ENCODE peak calls at places on chromosomes 13 and 19, in nine cellular contexts. N is activated CD8-positive, alpha-beta memory T cell treated with anti-CD3 and anti-CD28 coated beads, Interleukin-2, amount 10 ng/mL, durations not matched to agents 7 days and 5 days; X is left lung; D is activated CD4-positive, alpha-beta T cell treated with anti-CD3 and anti-CD28 coated beads for 36 hours; W is aorta; O is natural killer cell; Y is CD8-positive, alpha-beta T cell; K is upper lobe of right lung; Z is activated T-cell treated with anti-CD3 and anti-CD28 coated beads, Interleukin-2, amount 50 U/mL, for 4 hours. G is an unnamed sample.
A peak's percentile ranks its signal among the peaks of the same experiment; 100 is the strongest.

GRCh38 chr13:73859841-73860240 is 274.4 kb downstream of the KLF12 start:
- ATAC-seq in X (no peak), K (no peak), O (no peak), Z (no peak), N (no peak), W (no peak), D (no peak), Y (peak; percentile 29), G (no peak)

GRCh38 chr13:20170931-20171330 is 10.1 kb upstream of the GJA3 start:
- ATAC-seq in O (no peak), N (no peak), D (no peak), X (no peak), Z (no peak), Y (no peak), K (no peak), W (no peak), G (no peak)

GRCh38 chr13:111006508-111007031 is 91.7 kb upstream of the ANKRD10 start:
- ATAC-seq in X (peak; percentile 98), D (no peak), O (no peak), W (peak; percentile 97), Y (no peak), Z (no peak), K (peak; percentile 91), N (no peak), G (peak; percentile 95)

GRCh38 chr13:39462456-39462855 is 140.5 kb downstream of the LHFPL6 start:
- ATAC-seq in D (no peak), K (peak; percentile 96), O (no peak), N (no peak), Z (no peak), X (peak; percentile 93), Y (no peak), W (no peak), G (no peak)

GRCh38 chr19:54660967-54661366 is 1.8 kb upstream of the LILRB4 start:
- ATAC-seq in O (no peak), W (no peak), D (no peak), Z (no peak), N (no peak), K (peak; percentile 38), Y (no peak), X (no peak), G (no peak)

GRCh38 chr13:77507931-77508776 is 27.4 kb upstream of the SCEL start:
- ATAC-seq in K (no peak), N (no peak), Z (no peak), D (no peak), W (no peak), O (no peak), X (peak; percentile 74), Y (no peak), G (no peak)

GRCh38 chr13:31038834-31039552 is 106.5 kb downstream of the TEX26 start:
- ATAC-seq in N (peak; percentile 49), W (no peak), O (peak; percentile 58), X (no peak), Z (peak; percentile 76), Y (no peak), K (no peak), D (peak; percentile 72), G (no peak)

GRCh38 chr13:48828962-48829405 is 146.7 kb upstream of the FNDC3A start:
- ATAC-seq in D (peak; percentile 72), K (no peak), Y (peak; percentile 52), Z (peak; percentile 79), N (peak; percentile 47), W (no peak), O (peak; percentile 22), X (peak; percentile 63), G (no peak)

GRCh38 chr13:66111628-66112027 is 1118.5 kb downstream of the PCDH9 start:
- ATAC-seq in O (no peak), W (no peak), N (no peak), X (no peak), K (no peak), D (no peak), Z (no peak), Y (no peak), G (no peak)

GRCh38 chr19:49064768-49065611 is at the start of gene NTF4:
- ATAC-seq in K (peak; percentile 79), Z (peak; percentile 42), Y (peak; percentile 38), X (peak; percentile 92), W (no peak), O (peak; percentile 26), D (peak; percentile 36), N (no peak), G (no peak)

GRCh38 chr19:55270172-55270942 is 9.6 kb downstream of the HSPBP1 start:
- ATAC-seq in W (no peak), K (peak; percentile 20), D (no peak), Z (no peak), X (no peak), N (peak; percentile 43), Y (no peak), O (peak; percentile 36), G (no peak)

GRCh38 chr13:33514362-33514761 is 228.8 kb upstream of the STARD13 start:
- ATAC-seq in W (no peak), X (no peak), D (peak; percentile 36), N (no peak), K (no peak), Y (no peak), O (no peak), Z (no peak), G (no peak)

GRCh38 chr19:16463341-16463990 is 8.3 kb downstream of the EPS15L1 start:
- ATAC-seq in D (no peak), N (no peak), K (no peak), Y (no peak), Z (no peak), X (no peak), O (no peak), W (no peak), G (no peak)

GRCh38 chr13:23081246-23081645 is 99.5 kb upstream of the SGCG start:
- ATAC-seq in X (no peak), W (no peak), D (no peak), K (no peak), Z (no peak), O (no peak), Y (no peak), N (no peak), G (no peak)

GRCh38 chr19:38316477-38317067 is 825 bp upstream of the YIF1B start:
- ATAC-seq in Z (no peak), O (peak; percentile 9), K (no peak), Y (peak; percentile 12), N (peak; percentile 1), W (no peak), X (no peak), D (peak; percentile 3), G (no peak)

GRCh38 chr13:109816979-109817275 is 30.5 kb upstream of the IRS2 start:
- ATAC-seq in K (no peak), N (no peak), X (no peak), D (no peak), Y (no peak), W (no peak), Z (no peak), O (no peak), G (no peak)

GRCh38 chr13:20704459-20705069 is 1.1 kb downstream of the IL17D start:
- ATAC-seq in N (peak; percentile 2), D (peak; percentile 3), Z (no peak), Y (no peak), O (no peak), K (no peak), W (peak; percentile 1), X (no peak), G (no peak)

GRCh38 chr13:24742294-24742693 is 21.7 kb upstream of the RNF17 start:
- ATAC-seq in K (no peak), N (no peak), X (no peak), O (no peak), D (no peak), Z (no peak), W (no peak), Y (no peak), G (no peak)

GRCh38 chr13:38735655-38736440 is 49.0 kb downstream of the FREM2 start:
- ATAC-seq in X (no peak), D (no peak), Z (no peak), Y (no peak), O (no peak), N (no peak), K (no peak), W (no peak), G (no peak)

GRCh38 chr13:40205771-40206240 is 460.6 kb downstream of the FOXO1 start:
- ATAC-seq in W (no peak), O (no peak), Y (no peak), N (no peak), X (no peak), D (no peak), K (no peak), Z (no peak), G (no peak)

GRCh38 chr13:27128825-27129627 is 42.6 kb downstream of the USP12 start:
- ATAC-seq in D (no peak), X (no peak), Y (no peak), O (no peak), N (no peak), W (no peak), Z (no peak), K (no peak), G (no peak)

GRCh38 chr13:113855012-113855921 is 8.6 kb downstream of the GAS6 start:
- ATAC-seq in D (no peak), Z (no peak), X (no peak), N (no peak), K (no peak), O (no peak), W (no peak), Y (no peak), G (no peak)

GRCh38 chr19:38034153-38034835 is 127.3 kb downstream of the SIPA1L3 start:
- ATAC-seq in W (no peak), D (peak; percentile 49), N (no peak), O (no peak), Y (no peak), X (peak; percentile 18), Z (no peak), K (peak; percentile 55), G (no peak)

GRCh38 chr19:3623716-3624115 is 2.9 kb downstream of the CACTIN start:
- ATAC-seq in N (no peak), W (no peak), X (no peak), O (no peak), D (no peak), Z (no peak), Y (no peak), K (no peak), G (no peak)

GRCh38 chr19:47161876-47162489 is 31.3 kb downstream of the SAE1 start:
- ATAC-seq in X (no peak), W (no peak), K (no peak), Y (no peak), D (no peak), O (no peak), Z (no peak), N (no peak), G (no peak)

GRCh38 chr13:101757446-101758039 is 305.1 kb downstream of the ITGBL1 start:
- ATAC-seq in K (peak; percentile 75), Y (no peak), X (peak; percentile 89), D (peak; percentile 36), O (peak; percentile 44), N (no peak), W (peak; percentile 77), Z (no peak), G (peak; percentile 62)

GRCh38 chr13:66915596-66916185 is 314.4 kb downstream of the PCDH9 start:
- ATAC-seq in K (no peak), Y (no peak), X (no peak), D (peak; percentile 74), O (no peak), W (no peak), N (no peak), Z (no peak), G (no peak)

GRCh38 chr19:2127758-2128157 is 23.6 kb downstream of the AP3D1 start:
- ATAC-seq in K (no peak), O (no peak), Z (no peak), Y (no peak), X (no peak), D (no peak), W (no peak), N (no peak), G (no peak)

GRCh38 chr13:106036870-106037269 is 498.6 kb downstream of the EFNB2 start:
- ATAC-seq in D (no peak), O (no peak), W (no peak), N (no peak), K (peak; percentile 50), X (no peak), Z (no peak), Y (no peak), G (no peak)

GRCh38 chr13:97028441-97029299 is 34.4 kb upstream of the OXGR1 start:
- ATAC-seq in O (peak; percentile 54), Y (no peak), N (no peak), W (no peak), D (peak; percentile 36), X (peak; percentile 80), Z (no peak), K (peak; percentile 80), G (peak; percentile 31)

GRCh38 chr19:48755787-48756674 is 707 bp downstream of the FGF21 start:
- ATAC-seq in Y (no peak), N (no peak), Z (no peak), W (no peak), D (no peak), X (no peak), K (no peak), O (no peak), G (no peak)